ENCODE peak calls at places on chromosome 5, in six cellular contexts. C is fibroblast of the conjunctiva, P is non-pigmented ciliary epithelial cell, N is astrocyte of the spinal cord, B is NCI-H1092, D is D341Med. M is an unnamed sample.

GRCh38 chr5:151118898-151119600 is 38.2 kb upstream of the TNIP1 start:
- DNase-seq in N (no peak), B (no peak), D (no peak), C (no peak), P (no peak), M (no peak)

GRCh38 chr5:65818592-65818991 is 96.6 kb downstream of the NLN start:
- DNase-seq in P (no peak), B (no peak), D (no peak), N (no peak), C (no peak), M (no peak)

GRCh38 chr5:89065919-89066318 is 182.9 kb upstream of the MEF2C start:
- DNase-seq in P (no peak), N (no peak), D (no peak), C (no peak), B (no peak), M (no peak)

GRCh38 chr5:154771383-154771901 is 16.3 kb downstream of the LARP1 start:
- DNase-seq in D (peak), C (peak), N (peak), P (peak), B (no peak), M (peak)

GRCh38 chr5:21817668-21818419 is 1035.3 kb downstream of the CDH12 start:
- DNase-seq in P (no peak), B (no peak), D (no peak), C (no peak), N (peak), M (no peak)

GRCh38 chr5:17127743-17128231 is 89.6 kb upstream of the BASP1 start:
- DNase-seq in D (no peak), P (peak), B (no peak), C (no peak), N (peak), M (no peak)

GRCh38 chr5:103444333-103445038 is 118.1 kb downstream of the NUDT12 start:
- DNase-seq in B (no peak), P (no peak), N (no peak), C (no peak), D (no peak), M (no peak)

GRCh38 chr5:893137-893506 is 438 bp downstream of the TRIP13 start:
- DNase-seq in C (no peak), D (peak), N (no peak), P (no peak), B (no peak), M (no peak)

GRCh38 chr5:69312459-69313160 is 20.0 kb downstream of the CCDC125 start:
- DNase-seq in C (no peak), N (no peak), B (no peak), P (no peak), D (no peak), M (no peak)

GRCh38 chr5:39100851-39101396 is 26.7 kb upstream of the RICTOR start:
- DNase-seq in D (no peak), C (peak), P (peak), N (peak), B (no peak), M (peak)

GRCh38 chr5:1288439-1289335 is 6.2 kb downstream of the TERT start:
- DNase-seq in P (no peak), C (no peak), N (no peak), B (no peak), D (no peak), M (no peak)

GRCh38 chr5:133906303-133906702 is 62.1 kb downstream of the C5orf15 start:
- DNase-seq in B (no peak), N (no peak), C (no peak), P (no peak), D (no peak), M (no peak)

GRCh38 chr5:177489119-177489716 is 8.2 kb downstream of the PDLIM7 start:
- DNase-seq in D (no peak), C (no peak), B (no peak), N (no peak), P (no peak), M (no peak)

GRCh38 chr5:67199859-67200258 is 3.3 kb upstream of the CD180 start:
- DNase-seq in B (no peak), C (no peak), N (no peak), P (no peak), D (no peak), M (no peak)

GRCh38 chr5:169861934-169862333 is 118.4 kb downstream of the INSYN2B start:
- DNase-seq in B (no peak), P (peak), C (peak), N (peak), D (no peak), M (no peak)

GRCh38 chr5:151812757-151813309 is 41.1 kb downstream of the G3BP1 start:
- DNase-seq in N (peak), P (no peak), D (no peak), C (no peak), B (no peak), M (no peak)

GRCh38 chr5:130074820-130075219 is 170.6 kb downstream of the CHSY3 start:
- DNase-seq in B (no peak), N (no peak), D (no peak), P (no peak), C (no peak), M (no peak)

GRCh38 chr5:96322217-96322616 is 110.8 kb downstream of the PCSK1 start:
- DNase-seq in B (no peak), P (no peak), C (no peak), N (no peak), D (no peak), M (no peak)

GRCh38 chr5:57719216-57719615 is 236.6 kb upstream of the ACTBL2 start:
- DNase-seq in P (no peak), B (no peak), D (no peak), N (no peak), C (no peak), M (no peak)

GRCh38 chr5:178162481-178162880 is 8.8 kb upstream of the NHP2 start:
- DNase-seq in D (peak), B (no peak), P (no peak), C (no peak), N (no peak), M (no peak)

GRCh38 chr5:72949481-72949880 is 6.4 kb upstream of the FCHO2 start:
- DNase-seq in C (no peak), N (no peak), P (no peak), D (no peak), B (no peak), M (no peak)

GRCh38 chr5:174323878-174324281 is 278.4 kb downstream of the NSG2 start:
- DNase-seq in B (no peak), N (peak), D (peak), C (no peak), P (peak), M (peak)

GRCh38 chr5:84343171-84343570 is 41.5 kb downstream of the EDIL3 start:
- DNase-seq in P (no peak), D (no peak), B (no peak), C (no peak), N (no peak), M (no peak)

GRCh38 chr5:176739461-176740051 is 70.8 kb upstream of the UNC5A start:
- DNase-seq in C (no peak), N (no peak), B (peak), P (no peak), D (peak), M (no peak)

GRCh38 chr5:151002681-151003502 is 17.5 kb upstream of the GPX3 start:
- DNase-seq in C (no peak), B (no peak), N (no peak), D (no peak), P (no peak), M (no peak)

GRCh38 chr5:163861670-163862069 is 356.3 kb downstream of the MAT2B start:
- DNase-seq in B (no peak), C (no peak), N (no peak), P (peak), D (no peak), M (no peak)

GRCh38 chr5:100909034-100909433 is 6.0 kb upstream of the ST8SIA4 start:
- DNase-seq in B (no peak), P (no peak), D (no peak), N (no peak), C (no peak), M (no peak)

GRCh38 chr5:112419596-112420110 is 576 bp upstream of the EPB41L4A start:
- DNase-seq in C (no peak), P (no peak), D (peak), N (peak), B (peak), M (no peak)

GRCh38 chr5:152634596-152634995 is 229.5 kb upstream of the NMUR2 start:
- DNase-seq in D (peak), P (no peak), C (no peak), N (no peak), B (peak), M (no peak)

GRCh38 chr5:116765441-116765840 is 190.8 kb upstream of the SEMA6A start:
- DNase-seq in N (peak), D (no peak), B (no peak), C (no peak), P (peak), M (no peak)

GRCh38 chr5:31064215-31064614 is 129.3 kb upstream of the CDH6 start:
- DNase-seq in D (no peak), B (no peak), P (no peak), N (no peak), C (no peak), M (no peak)

M was measured in epithelial cell of proximal tubule.